ENCODE peak calls at places on chromosomes 7 and 10, in four cellular contexts. One of them, this sample, is unnamed.

GRCh38 chr7:153432056-153432455 is 620.1 kb upstream of the DPP6 start:
- DNase-seq in PC-3: no peak
- DNase-seq in A549: no peak
- DNase-seq in tibial nerve: no peak
- DNase-seq in this sample: no peak

GRCh38 chr10:10552948-10553347 is 464.7 kb upstream of the CELF2 start:
- DNase-seq in A549: no peak
- DNase-seq in tibial nerve: no peak
- DNase-seq in PC-3: no peak
- DNase-seq in this sample: no peak

GRCh38 chr7:37095122-37095521 is 353.5 kb downstream of the ELMO1 start:
- DNase-seq in tibial nerve: no peak
- DNase-seq in A549: no peak
- DNase-seq in PC-3: no peak
- DNase-seq in this sample: no peak

GRCh38 chr10:44016589-44017482 is 368.1 kb downstream of the CXCL12 start:
- DNase-seq in tibial nerve: no peak
- DNase-seq in A549: no peak
- DNase-seq in PC-3: no peak
- DNase-seq in this sample: no peak

GRCh38 chr7:92446869-92447238 is 428 bp upstream of the GATAD1 start:
- DNase-seq in tibial nerve: no peak
- DNase-seq in A549: no peak
- DNase-seq in PC-3: no peak
- DNase-seq in this sample: no peak

GRCh38 chr10:22655312-22655973 is 58.9 kb downstream of the PIP4K2A start:
- DNase-seq in tibial nerve: no peak
- DNase-seq in A549: peak
- DNase-seq in PC-3: peak
- DNase-seq in this sample: no peak

GRCh38 chr7:1765336-1765735 is 95.3 kb downstream of the ELFN1 start:
- DNase-seq in A549: no peak
- DNase-seq in tibial nerve: no peak
- DNase-seq in PC-3: no peak
- DNase-seq in this sample: no peak

GRCh38 chr10:96043895-96044580 is 655 bp downstream of the CCNJ start:
- DNase-seq in tibial nerve: no peak
- DNase-seq in PC-3: peak
- DNase-seq in A549: peak
- DNase-seq in this sample: no peak

GRCh38 chr10:16673443-16673842 is 143.8 kb downstream of the RSU1 start:
- DNase-seq in tibial nerve: no peak
- DNase-seq in PC-3: no peak
- DNase-seq in A549: no peak
- DNase-seq in this sample: no peak

GRCh38 chr7:64035388-64035787 is 9.8 kb upstream of the ZNF727 start:
- DNase-seq in A549: no peak
- DNase-seq in tibial nerve: no peak
- DNase-seq in PC-3: no peak
- DNase-seq in this sample: no peak

GRCh38 chr7:139594911-139595476 is 71.5 kb downstream of the CLEC2L start:
- DNase-seq in A549: no peak
- DNase-seq in PC-3: no peak
- DNase-seq in tibial nerve: no peak
- DNase-seq in this sample: no peak

GRCh38 chr10:98425511-98426352 is 10.8 kb upstream of the PYROXD2 start:
- DNase-seq in tibial nerve: no peak
- DNase-seq in PC-3: peak
- DNase-seq in A549: peak
- DNase-seq in this sample: no peak

GRCh38 chr7:141701489-141702046 is 398 bp downstream of the DENND11 start:
- DNase-seq in A549: peak
- DNase-seq in tibial nerve: no peak
- DNase-seq in PC-3: peak
- DNase-seq in this sample: peak

GRCh38 chr10:31242902-31243301 is 76.1 kb upstream of the ZEB1 start:
- DNase-seq in A549: peak
- DNase-seq in PC-3: peak
- DNase-seq in tibial nerve: no peak
- DNase-seq in this sample: no peak

GRCh38 chr10:124609698-124610097 is 134.5 kb downstream of the FAM53B start:
- DNase-seq in PC-3: no peak
- DNase-seq in A549: no peak
- DNase-seq in tibial nerve: no peak
- DNase-seq in this sample: no peak

GRCh38 chr10:5041471-5042023 is 37.9 kb upstream of the AKR1C2 start:
- DNase-seq in PC-3: no peak
- DNase-seq in A549: no peak
- DNase-seq in tibial nerve: no peak
- DNase-seq in this sample: no peak

GRCh38 chr7:45124351-45124750 is 12.9 kb upstream of the TBRG4 start:
- DNase-seq in PC-3: no peak
- DNase-seq in tibial nerve: no peak
- DNase-seq in A549: no peak
- DNase-seq in this sample: no peak

GRCh38 chr10:33196710-33197406 is 137.6 kb downstream of the NRP1 start:
- DNase-seq in PC-3: no peak
- DNase-seq in A549: peak
- DNase-seq in tibial nerve: no peak
- DNase-seq in this sample: no peak
- TF ChIP-seq CTCF in PC-3: no peak
- TF ChIP-seq CTCF in A549: no peak
- TF ChIP-seq CTCF in tibial nerve: no peak
- TF ChIP-seq CTCF in this sample: no peak

GRCh38 chr10:79130255-79130654 is 61.5 kb downstream of the ZMIZ1 start:
- DNase-seq in PC-3: no peak
- DNase-seq in A549: no peak
- DNase-seq in tibial nerve: no peak
- DNase-seq in this sample: no peak

GRCh38 chr10:79128923-79129305 is 60.1 kb downstream of the ZMIZ1 start:
- DNase-seq in PC-3: no peak
- DNase-seq in tibial nerve: no peak
- DNase-seq in A549: no peak
- DNase-seq in this sample: no peak

GRCh38 chr10:79128241-79128922 is 59.6 kb downstream of the ZMIZ1 start:
- DNase-seq in A549: no peak
- DNase-seq in PC-3: no peak
- DNase-seq in tibial nerve: no peak
- DNase-seq in this sample: no peak

GRCh38 chr10:79130846-79131245 is 62.1 kb downstream of the ZMIZ1 start:
- DNase-seq in PC-3: no peak
- DNase-seq in A549: no peak
- DNase-seq in tibial nerve: no peak
- DNase-seq in this sample: no peak

DNA sequence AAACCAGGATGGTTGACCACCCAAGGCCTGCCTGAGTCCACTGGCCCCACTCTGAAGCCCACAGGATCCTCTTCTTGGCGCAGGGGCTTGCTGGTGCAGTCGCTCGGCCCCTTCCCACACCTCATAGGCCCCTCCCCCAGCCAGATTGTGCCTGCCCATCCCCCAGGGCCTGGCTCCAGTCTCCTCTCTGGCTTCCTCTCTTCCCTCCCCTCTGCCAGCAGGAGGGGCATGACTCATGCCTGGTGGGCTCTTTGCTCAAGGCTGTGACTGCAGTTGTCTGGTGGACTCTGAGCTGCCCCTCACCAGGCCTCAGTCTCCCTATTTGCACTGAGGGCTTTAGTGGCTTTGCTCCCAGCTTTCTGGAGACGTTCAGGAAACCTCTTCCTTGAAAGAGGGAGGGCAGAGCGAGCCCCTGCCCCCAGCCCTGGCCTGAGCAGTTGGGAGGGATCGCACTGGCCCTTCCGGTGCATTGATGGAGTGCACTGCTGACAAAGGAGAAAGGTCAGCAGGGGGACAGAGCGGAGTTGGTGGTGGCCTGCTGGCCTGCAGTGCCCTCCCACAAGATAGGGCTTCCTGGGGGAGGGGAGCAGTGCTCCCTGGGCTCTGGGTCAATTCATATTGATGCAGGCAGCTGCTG is 60.7 kb downstream of the ZMIZ1 start:
- DNase-seq in PC-3: peak
- DNase-seq in tibial nerve: no peak
- DNase-seq in A549: peak
- DNase-seq in this sample: no peak
- TF ChIP-seq CTCF in PC-3: peak
- TF ChIP-seq CTCF in tibial nerve: no peak
- TF ChIP-seq CTCF in A549: no peak
- TF ChIP-seq CTCF in this sample: no peak

GRCh38 chr10:101538481-101538880 is 49.6 kb downstream of the POLL start:
- DNase-seq in tibial nerve: no peak
- DNase-seq in A549: no peak
- DNase-seq in PC-3: no peak
- DNase-seq in this sample: no peak

GRCh38 chr10:101535949-101536348 is 52.1 kb downstream of the POLL start:
- DNase-seq in tibial nerve: no peak
- DNase-seq in PC-3: no peak
- DNase-seq in A549: no peak
- DNase-seq in this sample: no peak

GRCh38 chr10:101536800-101537199 is 51.3 kb downstream of the POLL start:
- DNase-seq in tibial nerve: no peak
- DNase-seq in A549: peak
- DNase-seq in PC-3: peak
- DNase-seq in this sample: no peak
- TF ChIP-seq CTCF in tibial nerve: peak
- TF ChIP-seq CTCF in A549: peak
- TF ChIP-seq CTCF in PC-3: peak
- TF ChIP-seq CTCF in this sample: peak

GRCh38 chr10:103049237-103049636 is 131.1 kb downstream of the CNNM2 start:
- DNase-seq in tibial nerve: no peak
- DNase-seq in A549: no peak
- DNase-seq in PC-3: no peak
- DNase-seq in this sample: no peak

GRCh38 chr10:103057980-103058568 is 135.0 kb downstream of the NT5C2 start:
- DNase-seq in PC-3: no peak
- DNase-seq in A549: no peak
- DNase-seq in tibial nerve: no peak
- DNase-seq in this sample: no peak

GRCh38 chr10:103055105-103055504 is 137.0 kb downstream of the CNNM2 start:
- DNase-seq in PC-3: no peak
- DNase-seq in A549: no peak
- DNase-seq in tibial nerve: no peak
- DNase-seq in this sample: no peak

GRCh38 chr10:103053659-103054581 is 135.8 kb downstream of the CNNM2 start:
- DNase-seq in tibial nerve: peak
- DNase-seq in A549: peak
- DNase-seq in PC-3: peak
- DNase-seq in this sample: peak

DNA sequence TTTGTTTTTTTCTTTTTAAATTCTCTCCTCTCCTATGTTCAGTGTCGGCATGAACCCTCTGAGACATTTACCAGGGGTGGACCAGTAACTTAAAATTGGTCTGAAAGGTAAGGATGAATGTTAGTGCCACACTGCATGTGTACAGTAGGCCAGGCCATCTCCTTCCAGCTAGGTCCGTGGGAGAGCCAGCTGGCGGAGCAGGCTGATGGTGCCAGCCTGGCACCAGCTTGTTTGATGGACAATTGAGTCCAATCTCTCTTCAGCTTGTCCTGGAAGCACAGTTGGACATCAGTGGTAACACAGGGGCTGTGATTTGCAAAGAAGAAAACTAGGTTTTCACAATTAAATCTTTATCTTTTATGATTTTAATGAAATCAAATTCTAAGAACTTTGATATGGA is 136.5 kb downstream of the CNNM2 start:
- DNase-seq in PC-3: no peak
- DNase-seq in tibial nerve: no peak
- DNase-seq in A549: no peak
- DNase-seq in this sample: no peak
- TF ChIP-seq CTCF in PC-3: no peak
- TF ChIP-seq CTCF in tibial nerve: no peak
- TF ChIP-seq CTCF in A549: no peak
- TF ChIP-seq CTCF in this sample: no peak

GRCh38 chr7:18509491-18509890 is 13.9 kb downstream of the HDAC9 start:
- DNase-seq in PC-3: no peak
- DNase-seq in tibial nerve: no peak
- DNase-seq in A549: no peak
- DNase-seq in this sample: no peak

GRCh38 chr7:18503068-18503859 is 7.7 kb downstream of the HDAC9 start:
- DNase-seq in tibial nerve: no peak
- DNase-seq in A549: no peak
- DNase-seq in PC-3: no peak
- DNase-seq in this sample: no peak

GRCh38 chr7:18505870-18506460 is 10.4 kb downstream of the HDAC9 start:
- DNase-seq in PC-3: no peak
- DNase-seq in tibial nerve: no peak
- DNase-seq in A549: no peak
- DNase-seq in this sample: no peak

GRCh38 chr7:18508441-18509427 is 13.2 kb downstream of the HDAC9 start:
- DNase-seq in PC-3: peak
- DNase-seq in tibial nerve: no peak
- DNase-seq in A549: peak
- DNase-seq in this sample: no peak

GRCh38 chr7:18504965-18505364 is 9.4 kb downstream of the HDAC9 start:
- DNase-seq in PC-3: no peak
- DNase-seq in A549: no peak
- DNase-seq in tibial nerve: no peak
- DNase-seq in this sample: no peak
- TF ChIP-seq CTCF in PC-3: no peak
- TF ChIP-seq CTCF in A549: no peak
- TF ChIP-seq CTCF in tibial nerve: no peak
- TF ChIP-seq CTCF in this sample: no peak

GRCh38 chr10:49323896-49324270 is 24.9 kb downstream of the C10orf71 start:
- DNase-seq in PC-3: no peak
- DNase-seq in tibial nerve: no peak
- DNase-seq in A549: no peak
- DNase-seq in this sample: no peak

GRCh38 chr10:49323171-49323895 is 24.4 kb downstream of the C10orf71 start:
- DNase-seq in tibial nerve: no peak
- DNase-seq in PC-3: no peak
- DNase-seq in A549: no peak
- DNase-seq in this sample: no peak

GRCh38 chr10:49325131-49325915 is 26.4 kb downstream of the C10orf71 start:
- DNase-seq in A549: no peak
- DNase-seq in PC-3: no peak
- DNase-seq in tibial nerve: no peak
- DNase-seq in this sample: no peak

GRCh38 chr10:49325916-49326783 is 27.2 kb downstream of the C10orf71 start:
- DNase-seq in PC-3: no peak
- DNase-seq in A549: no peak
- DNase-seq in tibial nerve: no peak
- DNase-seq in this sample: no peak

GRCh38 chr10:49324711-49325110 is 25.7 kb downstream of the C10orf71 start:
- DNase-seq in PC-3: peak
- DNase-seq in A549: no peak
- DNase-seq in tibial nerve: no peak
- DNase-seq in this sample: no peak
- TF ChIP-seq CTCF in PC-3: peak
- TF ChIP-seq CTCF in A549: no peak
- TF ChIP-seq CTCF in tibial nerve: no peak
- TF ChIP-seq CTCF in this sample: no peak